ENCODE peak calls at places on chromosome 7, in eight cellular contexts. D, W, G, P, L, U, F and M are unnamed samples. For H3K4me1, the result is how much of the 10 kb centered on the place peaks cover.

GRCh38 chr7:158804335-158804734 is 25.0 kb downstream of the ESYT2 start:
- DNase-seq in L (no peak), U (no peak), P (no peak), F (no peak), W (no peak), D (no peak), G (no peak), M (no peak)

GRCh38 chr7:79822620-79823240 is 311.9 kb upstream of the GNAI1 start:
- DNase-seq in W (no peak), U (no peak), L (no peak), P (no peak), D (no peak), G (no peak), F (no peak), M (no peak)

GRCh38 chr7:93402944-93403343 is 170.8 kb downstream of the VPS50 start:
- DNase-seq in F (no peak), G (no peak), P (no peak), L (no peak), U (no peak), D (no peak), W (no peak), M (no peak)

GRCh38 chr7:151875862-151876111 is 1.1 kb downstream of the PRKAG2 start:
- DNase-seq in D (no peak), F (no peak), U (no peak), G (peak), P (no peak), W (no peak), L (no peak), M (no peak)

GRCh38 chr7:142870575-142871259 is 14.8 kb downstream of the TRPV6 start:
- DNase-seq in W (no peak), D (no peak), P (no peak), U (no peak), F (no peak), L (peak), G (no peak), M (no peak)

GRCh38 chr7:81036871-81037270 is 118.0 kb upstream of the SEMA3C start:
- DNase-seq in F (no peak), W (no peak), G (no peak), D (no peak), P (no peak), L (no peak), U (no peak), M (no peak)

GRCh38 chr7:6650521-6651011 is 13.4 kb downstream of the ZNF316 start:
- DNase-seq in U (no peak), F (no peak), G (no peak), D (no peak), L (no peak), P (peak), W (no peak), M (peak)

GRCh38 chr7:97565665-97566064 is 166.2 kb upstream of the TAC1 start:
- DNase-seq in G (no peak), L (no peak), W (no peak), D (peak), U (no peak), P (no peak), F (no peak), M (no peak)

GRCh38 chr7:135480966-135481599 is 28.8 kb downstream of the CNOT4 start:
- DNase-seq in D (no peak), U (no peak), L (no peak), F (no peak), W (no peak), P (no peak), G (no peak), M (no peak)

GRCh38 chr7:87627634-87627994 is 584 bp upstream of the RUNDC3B start:
- DNase-seq in G (peak), U (no peak), L (peak), F (no peak), P (peak), D (peak), W (no peak), M (peak)

GRCh38 chr7:37945336-37945735 is 24.9 kb downstream of the EPDR1 start:
- DNase-seq in F (no peak), G (no peak), L (no peak), W (no peak), U (no peak), D (no peak), P (no peak), M (no peak)

GRCh38 chr7:85160223-85160622 is 26.6 kb downstream of the SEMA3D start:
- DNase-seq in G (no peak), F (no peak), W (peak), L (no peak), P (no peak), D (no peak), U (no peak), M (no peak)

GRCh38 chr7:25805027-25805687 is 346.8 kb upstream of the NFE2L3 start:
- DNase-seq in P (no peak), D (no peak), W (no peak), F (no peak), U (no peak), L (no peak), G (no peak), M (no peak)

GRCh38 chr7:34327681-34328080 is 330.3 kb upstream of the NPSR1 start:
- DNase-seq in W (no peak), G (no peak), F (no peak), L (no peak), U (no peak), P (no peak), D (no peak), M (no peak)

GRCh38 chr7:134996097-134996550 is 9.8 kb downstream of the AGBL3 start:
- DNase-seq in D (peak), P (no peak), U (no peak), F (no peak), G (peak), W (peak), L (no peak), M (no peak)

GRCh38 chr7:88075216-88075615 is 141.2 kb downstream of the ADAM22 start:
- DNase-seq in P (no peak), F (no peak), U (no peak), W (no peak), G (no peak), D (no peak), L (no peak), M (no peak)

GRCh38 chr7:142799483-142799882 is 28.7 kb downstream of the PRSS2 start:
- DNase-seq in P (no peak), D (no peak), W (no peak), L (peak), F (no peak), U (no peak), G (no peak), M (no peak)

GRCh38 chr7:64300641-64301405 is 12.9 kb upstream of the ZNF736 start:
- DNase-seq in L (no peak), P (no peak), D (no peak), U (no peak), W (no peak), F (no peak), G (no peak), M (no peak)

GRCh38 chr7:6221340-6222319 is 50.8 kb downstream of the CYTH3 start:
- DNase-seq in D (no peak), L (no peak), W (no peak), P (no peak), U (no peak), G (peak), F (no peak), M (no peak)

GRCh38 chr7:32588657-32589056 is 93.4 kb downstream of the AVL9 start:
- DNase-seq in P (no peak), D (no peak), L (no peak), G (peak), W (no peak), U (no peak), F (no peak), M (no peak)

GRCh38 chr7:126720232-126720631 is 532.5 kb downstream of the GRM8 start:
- DNase-seq in P (no peak), D (no peak), W (no peak), G (no peak), L (no peak), U (no peak), F (no peak), M (no peak)

GRCh38 chr7:137961200-137962177 is 40.4 kb downstream of the CREB3L2 start:
- DNase-seq in F (no peak), W (no peak), D (no peak), L (no peak), G (no peak), U (no peak), P (no peak), M (no peak)

GRCh38 chr7:38280000-38280399 is 6.6 kb upstream of the TARP start:
- DNase-seq in D (no peak), F (no peak), U (no peak), G (no peak), P (no peak), L (no peak), W (no peak), M (no peak)

GRCh38 chr7:77680266-77680665 is 16.0 kb upstream of the RSBN1L start:
- DNase-seq in U (no peak), P (no peak), L (no peak), F (no peak), D (no peak), W (no peak), G (no peak), M (no peak)

GRCh38 chr7:74403521-74404387 is 50.0 kb upstream of the GTF2IRD1 start:
- DNase-seq in L (no peak), P (peak), W (no peak), U (no peak), F (no peak), D (no peak), G (no peak), M (no peak)

GRCh38 chr7:43244782-43245181 is 132.3 kb downstream of the HECW1 start:
- DNase-seq in W (no peak), G (no peak), U (no peak), P (no peak), L (no peak), D (no peak), F (no peak), M (no peak)

GRCh38 chr7:43248961-43249807 is 136.7 kb downstream of the HECW1 start:
- DNase-seq in U (no peak), D (peak), F (peak), P (peak), L (no peak), W (no peak), G (peak), M (peak)

GRCh38 chr7:43248553-43248952 is 136.1 kb downstream of the HECW1 start:
- DNase-seq in W (no peak), L (no peak), D (no peak), F (no peak), P (no peak), U (no peak), G (no peak), M (no peak)

GRCh38 chr7:43247757-43248156 is 135.3 kb downstream of the HECW1 start:
- DNase-seq in L (no peak), D (no peak), P (no peak), G (no peak), U (no peak), F (no peak), W (no peak), M (no peak)

DNA sequence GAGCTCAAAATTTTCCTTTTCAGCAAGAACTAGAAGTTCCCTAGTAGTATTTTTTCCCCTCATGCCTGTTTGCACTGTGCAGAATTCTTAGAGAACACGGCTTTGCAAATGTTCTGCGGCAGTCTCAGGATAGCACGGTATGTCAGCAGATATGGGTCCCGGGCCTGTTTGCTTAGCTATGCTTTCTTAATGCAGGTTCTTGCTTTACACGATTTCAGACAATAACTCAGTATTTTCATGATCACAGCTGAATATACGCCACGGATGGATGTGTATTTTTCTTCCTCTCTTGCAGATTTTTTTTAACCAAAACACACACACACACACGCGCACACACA is 137.3 kb downstream of the HECW1 start:
- DNase-seq in U (no peak), G (peak), D (no peak), P (no peak), L (no peak), W (no peak), F (no peak), M (no peak)
- H3K4me3 ChIP-seq in U (no peak), G (peak), D (peak), P (no peak), L (no peak), W (no peak), F (peak), M (no peak)

DNA sequence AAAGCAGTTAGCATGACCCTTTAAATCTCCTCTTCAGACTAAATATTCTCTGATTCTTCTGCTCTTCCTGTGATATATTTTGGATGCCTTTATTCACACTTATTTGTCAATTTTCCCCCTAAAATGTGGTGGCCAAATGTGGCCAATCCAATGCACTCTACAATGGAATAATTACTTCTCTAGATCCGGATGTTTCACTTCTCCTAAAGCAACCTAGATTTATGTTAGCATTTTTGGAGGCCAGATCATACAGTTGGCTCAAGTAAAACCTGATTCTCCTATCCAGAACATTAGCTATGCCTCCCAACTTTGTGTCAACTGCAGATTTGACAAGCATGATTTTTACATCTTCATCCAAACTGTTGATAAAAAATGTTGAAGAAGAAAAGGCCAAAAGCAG is 153.7 kb downstream of the CREB5 start:
- DNase-seq in L (no peak), U (no peak), D (no peak), W (no peak), G (no peak), P (no peak), F (no peak), M (no peak)
- H3K4me1 ChIP-seq in L (under half), U (under half), D (under half), W (under half), G (under half), P (under half), F (under half), M (under half)

DNA sequence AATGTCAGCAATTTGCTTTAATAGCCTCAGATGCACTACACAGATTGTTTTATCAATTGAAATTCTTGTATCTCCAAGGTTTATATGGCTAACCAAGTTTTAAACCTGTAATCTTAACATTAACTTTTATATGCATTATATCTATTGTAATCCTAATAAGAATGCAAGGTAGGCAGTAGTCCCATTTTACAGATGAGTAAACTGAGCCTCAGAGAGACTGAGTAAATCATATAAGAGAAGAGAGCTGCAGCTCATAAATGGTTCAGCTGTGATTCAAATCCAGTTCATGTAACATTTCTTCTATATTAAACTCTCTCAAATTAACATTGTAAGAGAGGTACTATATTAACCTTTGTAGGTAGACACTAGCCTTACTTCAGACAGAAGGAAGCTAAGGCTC is 44.0 kb downstream of the MALSU1 start:
- DNase-seq in D (no peak), L (no peak), U (no peak), P (no peak), F (no peak), W (no peak), G (no peak), M (no peak)
- TF ChIP-seq EP300 in D (no peak), L (no peak), U (no peak), P (no peak), F (no peak), W (no peak), G (no peak), M (no peak)

GRCh38 chr7:43693687-43694398 is 35.5 kb downstream of the COA1 start:
- DNase-seq in G (peak), L (no peak), D (no peak), W (no peak), F (no peak), U (no peak), P (no peak), M (no peak)
- H3K4me3 ChIP-seq in G (no peak), L (no peak), D (no peak), W (no peak), F (no peak), U (no peak), P (no peak), M (no peak)